ENCODE peak calls at places on chromosomes 3 and 15, in five cellular contexts. One of them, this sample, is unnamed.

GRCh38 chr15:91553455-91553854 is 300.1 kb upstream of the SLCO3A1 start:
- DNase-seq in thyroid gland: peak; percentile 19
- DNase-seq in breast epithelium: no peak
- DNase-seq in IMR-90: no peak
- DNase-seq in spleen: no peak
- DNase-seq in this sample: no peak

GRCh38 chr3:157785071-157785826 is 282.0 kb upstream of the VEPH1 start:
- DNase-seq in IMR-90: peak; percentile 94
- DNase-seq in breast epithelium: no peak
- DNase-seq in spleen: no peak
- DNase-seq in thyroid gland: no peak
- DNase-seq in this sample: no peak

GRCh38 chr3:148408667-148409066 is 289.0 kb upstream of the AGTR1 start:
- DNase-seq in spleen: no peak
- DNase-seq in thyroid gland: no peak
- DNase-seq in breast epithelium: no peak
- DNase-seq in IMR-90: no peak
- DNase-seq in this sample: no peak

GRCh38 chr3:72892081-72892763 is 4.4 kb downstream of the GXYLT2 start:
- DNase-seq in breast epithelium: no peak
- DNase-seq in spleen: no peak
- DNase-seq in IMR-90: peak; percentile 94
- DNase-seq in thyroid gland: peak; percentile 37
- DNase-seq in this sample: no peak

GRCh38 chr15:41796457-41796856 is 22.2 kb downstream of the MAPKBP1 start:
- DNase-seq in IMR-90: peak; percentile 68
- DNase-seq in spleen: no peak
- DNase-seq in thyroid gland: no peak
- DNase-seq in breast epithelium: no peak
- DNase-seq in this sample: no peak

GRCh38 chr3:80190051-80190450 is 422.3 kb upstream of the ROBO1 start:
- DNase-seq in spleen: no peak
- DNase-seq in IMR-90: peak; percentile 30
- DNase-seq in breast epithelium: no peak
- DNase-seq in thyroid gland: no peak
- DNase-seq in this sample: no peak

GRCh38 chr3:161055210-161055609 is 49.9 kb downstream of the B3GALNT1 start:
- DNase-seq in breast epithelium: no peak
- DNase-seq in spleen: no peak
- DNase-seq in IMR-90: no peak
- DNase-seq in thyroid gland: no peak
- DNase-seq in this sample: no peak

GRCh38 chr3:122416966-122417365 is 1.1 kb upstream of the WDR5B start:
- DNase-seq in thyroid gland: peak; percentile 45
- DNase-seq in breast epithelium: no peak
- DNase-seq in IMR-90: no peak
- DNase-seq in spleen: peak; percentile 78
- DNase-seq in this sample: no peak

GRCh38 chr3:33103480-33103879 is 6.5 kb upstream of the GLB1 start:
- DNase-seq in IMR-90: no peak
- DNase-seq in breast epithelium: no peak
- DNase-seq in spleen: no peak
- DNase-seq in thyroid gland: no peak
- DNase-seq in this sample: no peak

GRCh38 chr3:169241928-169242751 is 421.4 kb downstream of the MECOM start:
- DNase-seq in thyroid gland: peak; percentile 5
- DNase-seq in breast epithelium: no peak
- DNase-seq in IMR-90: peak; percentile 59
- DNase-seq in spleen: no peak
- DNase-seq in this sample: no peak

GRCh38 chr3:38346584-38347410 is at the start of gene XYLB:
- DNase-seq in breast epithelium: peak; percentile 81
- DNase-seq in thyroid gland: peak; percentile 86
- DNase-seq in spleen: peak; percentile 97
- DNase-seq in IMR-90: peak; percentile 72
- DNase-seq in this sample: no peak
- TF ChIP-seq POLR2A in breast epithelium: no peak
- TF ChIP-seq POLR2A in thyroid gland: no peak
- TF ChIP-seq POLR2A in spleen: no peak
- TF ChIP-seq POLR2A in IMR-90: no peak
- TF ChIP-seq POLR2A in this sample: no peak

GRCh38 chr15:66497502-66498455 is at the start of gene SNAPC5:
- DNase-seq in breast epithelium: peak; percentile 95
- DNase-seq in thyroid gland: peak; percentile 98
- DNase-seq in spleen: peak; percentile 100
- DNase-seq in IMR-90: peak; percentile 91
- DNase-seq in this sample: peak; percentile 99
- TF ChIP-seq POLR2A in breast epithelium: no peak
- TF ChIP-seq POLR2A in thyroid gland: peak; percentile 77
- TF ChIP-seq POLR2A in spleen: no peak
- TF ChIP-seq POLR2A in IMR-90: peak; percentile 71
- TF ChIP-seq POLR2A in this sample: peak; percentile 65

GRCh38 chr3:38168151-38168987 is 3.0 kb downstream of the OXSR1 start:
- DNase-seq in thyroid gland: no peak
- DNase-seq in IMR-90: peak; percentile 67
- DNase-seq in breast epithelium: no peak
- DNase-seq in spleen: no peak
- DNase-seq in this sample: no peak

GRCh38 chr3:38164966-38165721 is at the start of gene OXSR1:
- DNase-seq in spleen: peak; percentile 99
- DNase-seq in thyroid gland: peak; percentile 100
- DNase-seq in breast epithelium: peak; percentile 98
- DNase-seq in IMR-90: peak; percentile 100
- DNase-seq in this sample: peak; percentile 100

GRCh38 chr3:38165722-38166387 is 518 bp downstream of the OXSR1 start:
- DNase-seq in spleen: no peak
- DNase-seq in thyroid gland: peak; percentile 62
- DNase-seq in breast epithelium: peak; percentile 67
- DNase-seq in IMR-90: peak; percentile 46
- DNase-seq in this sample: no peak

GRCh38 chr3:38163117-38163870 is 2.0 kb upstream of the OXSR1 start:
- DNase-seq in spleen: no peak
- DNase-seq in breast epithelium: no peak
- DNase-seq in thyroid gland: no peak
- DNase-seq in IMR-90: no peak
- DNase-seq in this sample: peak; percentile 37

GRCh38 chr3:38164136-38164965 is 986 bp upstream of the OXSR1 start:
- DNase-seq in breast epithelium: no peak
- DNase-seq in thyroid gland: peak; percentile 18
- DNase-seq in spleen: peak; percentile 88
- DNase-seq in IMR-90: no peak
- DNase-seq in this sample: no peak
- TF ChIP-seq POLR2A in breast epithelium: no peak
- TF ChIP-seq POLR2A in thyroid gland: no peak
- TF ChIP-seq POLR2A in spleen: no peak
- TF ChIP-seq POLR2A in IMR-90: no peak
- TF ChIP-seq POLR2A in this sample: peak; percentile 24

DNA sequence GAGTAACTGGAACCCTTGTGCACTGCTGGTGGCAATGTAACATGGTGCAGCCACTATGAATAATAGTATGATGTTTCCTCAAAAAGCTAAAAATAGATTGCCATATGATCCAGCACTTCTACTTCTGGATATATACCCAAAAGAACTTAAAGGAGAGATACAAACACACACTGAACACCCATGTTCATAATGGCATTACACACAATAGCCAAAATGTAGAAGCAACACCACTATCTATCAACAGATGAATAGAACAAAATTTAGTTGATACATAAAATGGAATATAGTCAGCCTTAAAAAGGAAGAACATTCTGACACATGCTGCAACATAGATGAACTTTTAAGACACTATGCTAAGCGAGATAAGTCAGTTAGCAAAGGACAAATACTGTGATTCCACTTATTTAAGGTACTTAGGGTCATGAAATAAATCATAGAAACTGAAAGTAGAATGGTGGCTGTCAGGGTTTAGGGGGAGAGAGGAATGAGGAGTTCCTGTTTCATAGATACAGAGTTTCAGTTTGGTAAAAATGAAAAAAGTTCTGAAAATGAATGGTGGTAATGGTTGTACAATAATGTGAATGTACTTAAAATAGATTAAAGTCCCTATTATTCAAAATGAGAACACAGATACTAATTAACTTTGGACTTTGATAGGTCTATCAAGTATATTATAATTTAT is 59.5 kb upstream of the IMPG2 start:
- DNase-seq in IMR-90: no peak
- DNase-seq in spleen: no peak
- DNase-seq in breast epithelium: no peak
- DNase-seq in thyroid gland: no peak
- DNase-seq in this sample: no peak
- TF ChIP-seq POLR2A in IMR-90: no peak
- TF ChIP-seq POLR2A in spleen: no peak
- TF ChIP-seq POLR2A in breast epithelium: no peak
- TF ChIP-seq POLR2A in thyroid gland: no peak
- TF ChIP-seq POLR2A in this sample: no peak

GRCh38 chr3:45595364-45596154 is 1.0 kb downstream of the LIMD1 start:
- DNase-seq in IMR-90: no peak
- DNase-seq in spleen: peak; percentile 80
- DNase-seq in thyroid gland: peak; percentile 72
- DNase-seq in breast epithelium: no peak
- DNase-seq in this sample: no peak

GRCh38 chr3:45596290-45596791 is 1.8 kb downstream of the LIMD1 start:
- DNase-seq in breast epithelium: no peak
- DNase-seq in spleen: peak; percentile 88
- DNase-seq in IMR-90: no peak
- DNase-seq in thyroid gland: peak; percentile 47
- DNase-seq in this sample: no peak

GRCh38 chr3:45592405-45592804 is 2.1 kb upstream of the LIMD1 start:
- DNase-seq in spleen: peak; percentile 42
- DNase-seq in thyroid gland: no peak
- DNase-seq in IMR-90: no peak
- DNase-seq in breast epithelium: no peak
- DNase-seq in this sample: no peak

GRCh38 chr3:45592830-45593707 is 1.5 kb upstream of the LIMD1 start:
- DNase-seq in spleen: peak; percentile 95
- DNase-seq in IMR-90: peak; percentile 89
- DNase-seq in breast epithelium: peak; percentile 87
- DNase-seq in thyroid gland: peak; percentile 97
- DNase-seq in this sample: peak; percentile 97

DNA sequence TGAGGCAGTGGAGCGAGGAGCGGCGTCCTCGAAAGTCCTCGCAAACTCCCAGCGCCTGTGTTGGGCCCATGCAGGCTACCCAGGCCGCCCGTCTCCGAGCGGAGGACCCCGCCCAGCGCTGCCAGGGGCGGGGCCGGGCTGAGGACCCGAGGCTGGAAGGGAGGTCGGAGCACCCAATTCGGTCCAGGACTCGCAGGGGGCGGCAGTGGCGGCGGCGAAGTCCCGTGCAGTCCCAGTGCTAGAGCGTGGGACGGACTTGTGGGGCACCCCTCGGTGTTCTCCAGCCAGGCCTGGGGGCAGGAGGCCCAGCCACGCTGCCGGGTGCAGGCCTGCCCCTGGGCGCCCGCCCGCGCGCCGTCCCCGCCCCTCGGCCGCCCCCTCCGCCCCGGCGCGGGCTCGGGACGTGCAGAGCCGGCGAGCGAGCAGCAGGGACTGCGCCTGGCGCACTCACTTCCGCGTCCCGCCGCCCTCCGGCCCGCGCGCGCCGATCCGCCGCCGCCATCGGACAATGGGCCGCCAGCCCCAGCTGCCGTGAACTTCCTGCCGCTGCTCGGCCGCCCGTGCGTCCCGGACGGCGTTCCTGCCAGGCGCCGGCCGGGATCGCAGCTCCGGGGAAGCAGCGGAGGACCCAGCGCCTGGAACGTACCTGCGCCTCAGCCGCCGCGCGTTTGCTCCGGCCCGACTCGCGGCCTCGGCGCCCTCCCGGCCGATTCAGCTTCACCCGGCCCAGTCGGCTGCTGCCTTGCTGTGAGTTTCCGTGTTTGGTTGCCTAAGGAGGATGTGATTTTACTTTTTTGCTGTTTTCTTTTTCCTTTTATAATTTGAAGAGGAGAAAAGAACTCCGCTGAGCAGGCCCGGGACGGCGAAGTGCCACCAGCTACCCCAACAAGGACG is 596 bp upstream of the LIMD1 start:
- DNase-seq in breast epithelium: no peak
- DNase-seq in spleen: peak; percentile 96
- DNase-seq in IMR-90: peak; percentile 68
- DNase-seq in thyroid gland: peak; percentile 79
- DNase-seq in this sample: no peak
- TF ChIP-seq POLR2A in breast epithelium: no peak
- TF ChIP-seq POLR2A in spleen: no peak
- TF ChIP-seq POLR2A in IMR-90: peak; percentile 58
- TF ChIP-seq POLR2A in thyroid gland: peak; percentile 87
- TF ChIP-seq POLR2A in this sample: no peak

GRCh38 chr15:85455851-85456250 is 75.4 kb downstream of the AKAP13 start:
- DNase-seq in spleen: no peak
- DNase-seq in IMR-90: no peak
- DNase-seq in thyroid gland: no peak
- DNase-seq in breast epithelium: no peak
- DNase-seq in this sample: no peak

GRCh38 chr15:85452436-85452835 is 72.0 kb downstream of the AKAP13 start:
- DNase-seq in spleen: no peak
- DNase-seq in breast epithelium: no peak
- DNase-seq in IMR-90: no peak
- DNase-seq in thyroid gland: no peak
- DNase-seq in this sample: no peak

GRCh38 chr15:85456798-85457197 is 76.4 kb downstream of the AKAP13 start:
- DNase-seq in IMR-90: no peak
- DNase-seq in breast epithelium: no peak
- DNase-seq in spleen: no peak
- DNase-seq in thyroid gland: no peak
- DNase-seq in this sample: no peak

GRCh38 chr15:85453144-85453872 is 72.9 kb downstream of the AKAP13 start:
- DNase-seq in spleen: no peak
- DNase-seq in IMR-90: no peak
- DNase-seq in breast epithelium: no peak
- DNase-seq in thyroid gland: peak; percentile 13
- DNase-seq in this sample: no peak

GRCh38 chr15:85454403-85454802 is 74.0 kb downstream of the AKAP13 start:
- DNase-seq in IMR-90: no peak
- DNase-seq in spleen: no peak
- DNase-seq in thyroid gland: no peak
- DNase-seq in breast epithelium: no peak
- DNase-seq in this sample: no peak
- TF ChIP-seq POLR2A in IMR-90: no peak
- TF ChIP-seq POLR2A in spleen: no peak
- TF ChIP-seq POLR2A in thyroid gland: no peak
- TF ChIP-seq POLR2A in breast epithelium: no peak
- TF ChIP-seq POLR2A in this sample: no peak

DNA sequence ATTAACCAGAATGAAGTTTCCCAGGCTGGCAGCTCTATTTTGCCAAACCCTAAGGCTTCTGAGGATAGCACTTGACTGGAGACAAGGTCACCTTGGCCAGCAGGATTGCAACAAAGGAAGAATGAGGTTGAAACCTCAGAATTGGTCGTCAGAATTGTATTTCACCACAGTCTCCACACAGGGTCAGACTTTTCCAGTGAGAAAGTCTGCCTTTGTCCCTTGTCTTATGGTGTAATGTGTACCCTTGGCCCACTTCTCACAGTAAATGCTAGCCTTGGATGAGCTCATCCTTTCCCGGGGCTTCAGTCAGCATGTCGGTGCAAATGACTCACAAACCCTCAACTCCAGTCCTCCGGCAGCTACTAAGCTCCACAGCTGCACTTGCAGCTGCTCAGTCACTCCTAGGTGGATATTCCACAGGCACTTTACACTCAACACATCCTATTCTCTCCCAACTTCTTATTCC is 19.7 kb downstream of the SSR3 start:
- DNase-seq in breast epithelium: no peak
- DNase-seq in thyroid gland: peak; percentile 63
- DNase-seq in IMR-90: peak; percentile 100
- DNase-seq in spleen: no peak
- DNase-seq in this sample: no peak
- TF ChIP-seq POLR2A in breast epithelium: no peak
- TF ChIP-seq POLR2A in thyroid gland: no peak
- TF ChIP-seq POLR2A in IMR-90: peak; percentile 74
- TF ChIP-seq POLR2A in spleen: no peak
- TF ChIP-seq POLR2A in this sample: no peak

This sample was measured in esophagus muscularis mucosa.